ENCODE peak calls at places on chromosomes 12 and 14, in four cellular contexts. One of them, this sample, is unnamed.

GRCh38 chr12:47110011-47110541 is 30.3 kb upstream of the AMIGO2 start:
- DNase-seq in colonic mucosa: no peak
- DNase-seq in AG10803: peak
- DNase-seq in stimulated activated CD4-positive, alpha-beta T cell treated with anti-CD3 and anti-CD28 coated beads, Interleukin-15, amount 100 ng/mL, for 24 hours: no peak
- DNase-seq in this sample: no peak

GRCh38 chr12:12405882-12406281 is 49.0 kb downstream of the BORCS5 start:
- DNase-seq in colonic mucosa: peak
- DNase-seq in AG10803: no peak
- DNase-seq in stimulated activated CD4-positive, alpha-beta T cell treated with anti-CD3 and anti-CD28 coated beads, Interleukin-15, amount 100 ng/mL, for 24 hours: no peak
- DNase-seq in this sample: peak

GRCh38 chr12:121246893-121247557 is 37.1 kb downstream of the P2RX4 start:
- DNase-seq in colonic mucosa: peak
- DNase-seq in AG10803: no peak
- DNase-seq in stimulated activated CD4-positive, alpha-beta T cell treated with anti-CD3 and anti-CD28 coated beads, Interleukin-15, amount 100 ng/mL, for 24 hours: no peak
- DNase-seq in this sample: no peak

GRCh38 chr12:4505381-4505986 is 33.2 kb upstream of the RAD51AP1 start:
- DNase-seq in colonic mucosa: no peak
- DNase-seq in AG10803: peak
- DNase-seq in stimulated activated CD4-positive, alpha-beta T cell treated with anti-CD3 and anti-CD28 coated beads, Interleukin-15, amount 100 ng/mL, for 24 hours: no peak
- DNase-seq in this sample: no peak

GRCh38 chr12:3280967-3281366 is 203.8 kb downstream of the TSPAN9 start:
- DNase-seq in colonic mucosa: no peak
- DNase-seq in AG10803: no peak
- DNase-seq in stimulated activated CD4-positive, alpha-beta T cell treated with anti-CD3 and anti-CD28 coated beads, Interleukin-15, amount 100 ng/mL, for 24 hours: no peak
- DNase-seq in this sample: no peak

GRCh38 chr14:70955543-70956480 is 48.6 kb downstream of the PCNX1 start:
- DNase-seq in colonic mucosa: no peak
- DNase-seq in AG10803: peak
- DNase-seq in stimulated activated CD4-positive, alpha-beta T cell treated with anti-CD3 and anti-CD28 coated beads, Interleukin-15, amount 100 ng/mL, for 24 hours: peak
- DNase-seq in this sample: peak

GRCh38 chr14:51294951-51295350 is 54.9 kb downstream of the TMX1 start:
- DNase-seq in colonic mucosa: no peak
- DNase-seq in AG10803: peak
- DNase-seq in stimulated activated CD4-positive, alpha-beta T cell treated with anti-CD3 and anti-CD28 coated beads, Interleukin-15, amount 100 ng/mL, for 24 hours: no peak
- DNase-seq in this sample: no peak

GRCh38 chr12:59078027-59078426 is 157.7 kb upstream of the LRIG3 start:
- DNase-seq in colonic mucosa: no peak
- DNase-seq in AG10803: peak
- DNase-seq in stimulated activated CD4-positive, alpha-beta T cell treated with anti-CD3 and anti-CD28 coated beads, Interleukin-15, amount 100 ng/mL, for 24 hours: no peak
- DNase-seq in this sample: no peak

GRCh38 chr14:99394602-99395001 is 86.1 kb downstream of the SETD3 start:
- DNase-seq in colonic mucosa: no peak
- DNase-seq in AG10803: no peak
- DNase-seq in stimulated activated CD4-positive, alpha-beta T cell treated with anti-CD3 and anti-CD28 coated beads, Interleukin-15, amount 100 ng/mL, for 24 hours: no peak
- DNase-seq in this sample: no peak

GRCh38 chr12:132056320-132056719 is 87.8 kb downstream of the DDX51 start:
- DNase-seq in colonic mucosa: no peak
- DNase-seq in AG10803: no peak
- DNase-seq in stimulated activated CD4-positive, alpha-beta T cell treated with anti-CD3 and anti-CD28 coated beads, Interleukin-15, amount 100 ng/mL, for 24 hours: no peak
- DNase-seq in this sample: no peak

GRCh38 chr12:104057771-104058197 is 6.5 kb upstream of the HCFC2 start:
- DNase-seq in colonic mucosa: no peak
- DNase-seq in AG10803: no peak
- DNase-seq in stimulated activated CD4-positive, alpha-beta T cell treated with anti-CD3 and anti-CD28 coated beads, Interleukin-15, amount 100 ng/mL, for 24 hours: no peak
- DNase-seq in this sample: peak

GRCh38 chr14:101502761-101503392 is 58.4 kb upstream of the DIO3 start:
- DNase-seq in colonic mucosa: no peak
- DNase-seq in AG10803: no peak
- DNase-seq in stimulated activated CD4-positive, alpha-beta T cell treated with anti-CD3 and anti-CD28 coated beads, Interleukin-15, amount 100 ng/mL, for 24 hours: no peak
- DNase-seq in this sample: no peak

GRCh38 chr14:70266157-70266556 is 77.4 kb upstream of the SLC8A3 start:
- DNase-seq in colonic mucosa: no peak
- DNase-seq in AG10803: no peak
- DNase-seq in stimulated activated CD4-positive, alpha-beta T cell treated with anti-CD3 and anti-CD28 coated beads, Interleukin-15, amount 100 ng/mL, for 24 hours: no peak
- DNase-seq in this sample: no peak

GRCh38 chr12:88472775-88473174 is 107.5 kb downstream of the KITLG start:
- DNase-seq in colonic mucosa: no peak
- DNase-seq in AG10803: peak
- DNase-seq in stimulated activated CD4-positive, alpha-beta T cell treated with anti-CD3 and anti-CD28 coated beads, Interleukin-15, amount 100 ng/mL, for 24 hours: no peak
- DNase-seq in this sample: peak

GRCh38 chr12:131947482-131948027 is 2.2 kb upstream of the EP400 start:
- DNase-seq in colonic mucosa: no peak
- DNase-seq in AG10803: no peak
- DNase-seq in stimulated activated CD4-positive, alpha-beta T cell treated with anti-CD3 and anti-CD28 coated beads, Interleukin-15, amount 100 ng/mL, for 24 hours: no peak
- DNase-seq in this sample: no peak

GRCh38 chr14:70472253-70473159 is 20.5 kb downstream of the ADAM21 start:
- DNase-seq in colonic mucosa: no peak
- DNase-seq in AG10803: no peak
- DNase-seq in stimulated activated CD4-positive, alpha-beta T cell treated with anti-CD3 and anti-CD28 coated beads, Interleukin-15, amount 100 ng/mL, for 24 hours: no peak
- DNase-seq in this sample: no peak

GRCh38 chr14:77804592-77804991 is 4.7 kb downstream of the ADCK1 start:
- DNase-seq in colonic mucosa: peak
- DNase-seq in AG10803: no peak
- DNase-seq in stimulated activated CD4-positive, alpha-beta T cell treated with anti-CD3 and anti-CD28 coated beads, Interleukin-15, amount 100 ng/mL, for 24 hours: peak
- DNase-seq in this sample: peak

GRCh38 chr12:2957816-2958431 is 1.3 kb upstream of the TEAD4 start:
- DNase-seq in colonic mucosa: no peak
- DNase-seq in AG10803: no peak
- DNase-seq in stimulated activated CD4-positive, alpha-beta T cell treated with anti-CD3 and anti-CD28 coated beads, Interleukin-15, amount 100 ng/mL, for 24 hours: no peak
- DNase-seq in this sample: no peak

GRCh38 chr12:127594351-127594970 is 672.5 kb upstream of the TMEM132C start:
- DNase-seq in colonic mucosa: no peak
- DNase-seq in AG10803: no peak
- DNase-seq in stimulated activated CD4-positive, alpha-beta T cell treated with anti-CD3 and anti-CD28 coated beads, Interleukin-15, amount 100 ng/mL, for 24 hours: no peak
- DNase-seq in this sample: no peak

GRCh38 chr12:57110189-57111045 is 745 bp downstream of the STAT6 start:
- DNase-seq in colonic mucosa: peak
- DNase-seq in AG10803: no peak
- DNase-seq in stimulated activated CD4-positive, alpha-beta T cell treated with anti-CD3 and anti-CD28 coated beads, Interleukin-15, amount 100 ng/mL, for 24 hours: peak
- DNase-seq in this sample: peak

GRCh38 chr12:14842315-14842714 is 1.0 kb downstream of the ART4 start:
- DNase-seq in colonic mucosa: no peak
- DNase-seq in AG10803: no peak
- DNase-seq in stimulated activated CD4-positive, alpha-beta T cell treated with anti-CD3 and anti-CD28 coated beads, Interleukin-15, amount 100 ng/mL, for 24 hours: no peak
- DNase-seq in this sample: no peak

GRCh38 chr12:9674226-9674590 is 4.7 kb downstream of the CLEC2D start:
- DNase-seq in colonic mucosa: peak
- DNase-seq in AG10803: no peak
- DNase-seq in stimulated activated CD4-positive, alpha-beta T cell treated with anti-CD3 and anti-CD28 coated beads, Interleukin-15, amount 100 ng/mL, for 24 hours: peak
- DNase-seq in this sample: peak

GRCh38 chr14:73237219-73237785 is at the start of gene PAPLN:
- DNase-seq in colonic mucosa: peak
- DNase-seq in AG10803: no peak
- DNase-seq in stimulated activated CD4-positive, alpha-beta T cell treated with anti-CD3 and anti-CD28 coated beads, Interleukin-15, amount 100 ng/mL, for 24 hours: peak
- DNase-seq in this sample: peak

GRCh38 chr12:32240210-32240609 is 133.6 kb downstream of the BICD1 start:
- DNase-seq in colonic mucosa: no peak
- DNase-seq in AG10803: no peak
- DNase-seq in stimulated activated CD4-positive, alpha-beta T cell treated with anti-CD3 and anti-CD28 coated beads, Interleukin-15, amount 100 ng/mL, for 24 hours: no peak
- DNase-seq in this sample: no peak

GRCh38 chr14:56887211-56887610 is 76.9 kb upstream of the OTX2 start:
- DNase-seq in colonic mucosa: no peak
- DNase-seq in AG10803: no peak
- DNase-seq in stimulated activated CD4-positive, alpha-beta T cell treated with anti-CD3 and anti-CD28 coated beads, Interleukin-15, amount 100 ng/mL, for 24 hours: no peak
- DNase-seq in this sample: no peak

GRCh38 chr14:56195219-56195618 is 77.0 kb downstream of the PELI2 start:
- DNase-seq in colonic mucosa: no peak
- DNase-seq in AG10803: no peak
- DNase-seq in stimulated activated CD4-positive, alpha-beta T cell treated with anti-CD3 and anti-CD28 coated beads, Interleukin-15, amount 100 ng/mL, for 24 hours: no peak
- DNase-seq in this sample: no peak

GRCh38 chr14:103687712-103688111 is 27.5 kb downstream of the XRCC3 start:
- DNase-seq in colonic mucosa: no peak
- DNase-seq in AG10803: no peak
- DNase-seq in stimulated activated CD4-positive, alpha-beta T cell treated with anti-CD3 and anti-CD28 coated beads, Interleukin-15, amount 100 ng/mL, for 24 hours: no peak
- DNase-seq in this sample: no peak

GRCh38 chr14:62745496-62745895 is 299.8 kb downstream of the KCNH5 start:
- DNase-seq in colonic mucosa: no peak
- DNase-seq in AG10803: no peak
- DNase-seq in stimulated activated CD4-positive, alpha-beta T cell treated with anti-CD3 and anti-CD28 coated beads, Interleukin-15, amount 100 ng/mL, for 24 hours: no peak
- DNase-seq in this sample: no peak

GRCh38 chr14:99040047-99040446 is 231.9 kb downstream of the BCL11B start:
- DNase-seq in colonic mucosa: no peak
- DNase-seq in AG10803: no peak
- DNase-seq in stimulated activated CD4-positive, alpha-beta T cell treated with anti-CD3 and anti-CD28 coated beads, Interleukin-15, amount 100 ng/mL, for 24 hours: no peak
- DNase-seq in this sample: no peak